ENCODE peak calls at places on chromosome 21, in ten cellular contexts. B is stomach, F is spleen, A is transverse colon, O is SK-N-SH, Q is breast epithelium, C is esophagus muscularis mucosa, E is sigmoid colon, J is prostate gland, Z is endothelial cell of umbilical vein. L is an unnamed sample.

GRCh38 chr21:34579411-34579810 is 35.5 kb downstream of the RCAN1 start:
- DNase-seq in F (no peak), Z (no peak), Q (no peak), O (no peak), A (no peak), B (no peak), J (no peak), C (no peak), E (no peak), L (no peak)

GRCh38 chr21:45479691-45480675 is 62.3 kb downstream of the SLC19A1 start:
- DNase-seq in B (no peak), O (no peak), F (no peak), E (no peak), Z (no peak), J (no peak), C (no peak), Q (no peak), A (no peak), L (no peak)

GRCh38 chr21:14900611-14901010 is 164.2 kb downstream of the NRIP1 start:
- DNase-seq in O (no peak), Z (no peak), F (no peak), Q (no peak), J (no peak), E (no peak), C (no peak), A (no peak), B (no peak), L (no peak)

GRCh38 chr21:45043541-45044020 is 30.8 kb upstream of the ADARB1 start:
- DNase-seq in O (no peak), C (no peak), A (no peak), J (no peak), B (no peak), F (no peak), Z (no peak), E (peak; percentile 59), Q (no peak), L (no peak)

GRCh38 chr21:19541612-19542011 is 1138.0 kb upstream of the TMPRSS15 start:
- DNase-seq in Q (no peak), E (no peak), B (no peak), J (no peak), O (no peak), Z (no peak), F (no peak), C (no peak), A (no peak), L (no peak)

GRCh38 chr21:16573581-16573980 is 843.8 kb downstream of the USP25 start:
- DNase-seq in E (no peak), B (no peak), C (no peak), A (no peak), J (no peak), F (no peak), Q (no peak), Z (peak; percentile 81), O (no peak), L (no peak)

GRCh38 chr21:45550552-45551210 is 8.4 kb upstream of the SLC19A1 start:
- DNase-seq in O (no peak), B (no peak), J (no peak), A (peak; percentile 54), E (peak; percentile 66), F (peak; percentile 89), Q (no peak), C (no peak), Z (no peak), L (no peak)

GRCh38 chr21:37204580-37204979 is 62.6 kb downstream of the VPS26C start:
- DNase-seq in B (no peak), A (no peak), O (no peak), Q (no peak), E (no peak), Z (no peak), J (no peak), C (no peak), F (no peak), L (no peak)

GRCh38 chr21:35974801-35975200 is 85.5 kb downstream of the SETD4 start:
- DNase-seq in A (no peak), F (no peak), O (no peak), C (no peak), E (no peak), Z (no peak), J (peak; percentile 19), B (no peak), Q (no peak), L (no peak)

GRCh38 chr21:16196521-16197208 is 466.9 kb downstream of the USP25 start:
- DNase-seq in C (no peak), E (no peak), J (no peak), B (no peak), O (no peak), Z (peak; percentile 80), Q (no peak), F (no peak), A (no peak), L (no peak)

GRCh38 chr21:17688912-17689874 is 76.5 kb upstream of the BTG3 start:
- DNase-seq in A (peak; percentile 42), Z (no peak), F (peak; percentile 78), Q (peak; percentile 59), J (peak; percentile 49), C (no peak), O (no peak), B (peak; percentile 51), E (no peak), L (no peak)

GRCh38 chr21:33383056-33383888 is 19.9 kb upstream of the IFNGR2 start:
- DNase-seq in B (peak; percentile 68), J (peak; percentile 38), C (no peak), Q (peak; percentile 59), O (no peak), E (peak; percentile 75), A (peak; percentile 81), F (peak; percentile 96), Z (peak; percentile 87), L (no peak)
- TF ChIP-seq POLR2AphosphoS5 in B (peak; percentile 61), J (peak; percentile 24), C (no peak), Q (peak; percentile 35), O (no peak), E (peak; percentile 59), A (peak; percentile 61), F (peak; percentile 83), Z (peak; percentile 83), L (no peak)

GRCh38 chr21:31918250-31918775 is 45.5 kb downstream of the HUNK start:
- DNase-seq in Q (no peak), A (no peak), J (no peak), O (no peak), F (no peak), E (no peak), C (no peak), B (no peak), Z (no peak), L (no peak)
- TF ChIP-seq CTCF in Q (no peak), A (no peak), J (no peak), O (peak; percentile 7), F (no peak), E (no peak), C (no peak), B (no peak), Z (no peak), L (no peak)

GRCh38 chr21:43752758-43753438 is 23.2 kb downstream of the CSTB start:
- DNase-seq in O (no peak), A (no peak), J (no peak), F (no peak), Z (no peak), E (no peak), C (no peak), Q (no peak), B (no peak), L (no peak)
- H3K27ac ChIP-seq in O (no peak overlapping the region), A (no peak overlapping the region), J (no peak overlapping the region), F (no peak overlapping the region), Z (no peak overlapping the region), E (no peak overlapping the region), C (no peak overlapping the region), Q (no peak overlapping the region), B (no peak overlapping the region), L (no peak overlapping the region)

GRCh38 chr21:46667191-46667734 is 31.8 kb downstream of the PRMT2 start:
- DNase-seq in Z (peak; percentile 21), B (no peak), E (no peak), Q (no peak), C (no peak), F (no peak), O (peak; percentile 78), J (no peak), A (no peak), L (no peak)
- TF ChIP-seq POLR2AphosphoS5 in Z (no peak), B (no peak), E (no peak), Q (no peak), C (no peak), F (no peak), O (no peak), J (no peak), A (no peak), L (no peak)

GRCh38 chr21:23936991-23937390 is 1670.3 kb downstream of the MRPL39 start:
- DNase-seq in F (no peak), Z (no peak), O (no peak), Q (no peak), A (no peak), B (no peak), C (no peak), J (no peak), E (no peak), L (no peak)

GRCh38 chr21:23930565-23930964 is 1676.7 kb downstream of the MRPL39 start:
- DNase-seq in E (no peak), J (no peak), F (no peak), O (no peak), B (no peak), Z (no peak), C (no peak), Q (no peak), A (no peak), L (no peak)

GRCh38 chr21:23939369-23940065 is 1667.8 kb downstream of the MRPL39 start:
- DNase-seq in Z (no peak), B (no peak), C (no peak), J (no peak), A (no peak), Q (no peak), F (no peak), E (no peak), O (no peak), L (no peak)

DNA sequence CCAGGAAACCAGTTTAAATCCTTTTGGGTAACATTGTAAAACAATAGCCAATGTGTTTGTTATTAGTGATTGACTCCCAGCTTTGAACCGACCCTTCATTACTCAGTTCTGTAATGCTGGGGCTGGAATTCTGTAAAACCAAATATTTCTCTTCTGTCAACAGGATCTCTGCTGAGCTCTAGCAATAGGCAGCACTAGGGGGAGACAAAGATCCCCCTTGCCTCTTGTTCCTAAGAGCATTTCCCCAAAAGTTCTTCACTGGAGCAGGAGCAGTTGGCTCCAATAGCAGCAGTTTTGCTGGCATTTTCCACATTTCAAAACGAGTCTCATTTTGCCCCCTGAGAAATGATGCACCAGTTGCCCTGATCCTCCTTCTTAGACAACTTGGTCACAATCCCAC is 1671.1 kb downstream of the MRPL39 start:
- DNase-seq in J (no peak), B (no peak), Z (peak; percentile 17), C (no peak), E (no peak), O (peak; percentile 39), Q (no peak), F (no peak), A (no peak), L (no peak)
- TF ChIP-seq CTCF in J (no peak), B (no peak), Z (peak; percentile 15), C (peak; percentile 26), E (no peak), O (peak; percentile 70), Q (no peak), F (no peak), A (no peak), L (peak; percentile 24)

L was measured in Panc1.